ENCODE peak calls at places on chromosomes 11 and 22, in nine cellular contexts. One of them, this sample, is unnamed.

GRCh38 chr11:45815747-45816146 is 10.8 kb downstream of the SLC35C1 start:
- DNase-seq in sigmoid colon: peak; percentile 18
- DNase-seq in fibroblast of the aortic adventitia: peak; percentile 24
- DNase-seq in AG09309: no peak
- DNase-seq in fibroblast of pulmonary artery: peak; percentile 26
- DNase-seq in tibial nerve: no peak
- DNase-seq in IMR-90: peak; percentile 18
- DNase-seq in AG10803: no peak
- DNase-seq in fibroblast of villous mesenchyme: no peak
- DNase-seq in this sample: peak; percentile 41

GRCh38 chr11:35151896-35152295 is 12.9 kb downstream of the CD44 start:
- DNase-seq in sigmoid colon: no peak
- DNase-seq in fibroblast of the aortic adventitia: no peak
- DNase-seq in AG09309: no peak
- DNase-seq in fibroblast of pulmonary artery: no peak
- DNase-seq in tibial nerve: no peak
- DNase-seq in IMR-90: no peak
- DNase-seq in AG10803: no peak
- DNase-seq in fibroblast of villous mesenchyme: no peak
- DNase-seq in this sample: no peak

GRCh38 chr22:35335936-35336781 is 36.5 kb downstream of the TOM1 start:
- DNase-seq in sigmoid colon: peak; percentile 56
- DNase-seq in fibroblast of the aortic adventitia: no peak
- DNase-seq in AG09309: no peak
- DNase-seq in fibroblast of pulmonary artery: no peak
- DNase-seq in tibial nerve: no peak
- DNase-seq in IMR-90: no peak
- DNase-seq in AG10803: no peak
- DNase-seq in fibroblast of villous mesenchyme: no peak
- DNase-seq in this sample: no peak

GRCh38 chr11:66881436-66881835 is 24.6 kb downstream of the LRFN4 start:
- DNase-seq in sigmoid colon: no peak
- DNase-seq in fibroblast of the aortic adventitia: no peak
- DNase-seq in AG09309: no peak
- DNase-seq in fibroblast of pulmonary artery: no peak
- DNase-seq in tibial nerve: no peak
- DNase-seq in IMR-90: no peak
- DNase-seq in AG10803: no peak
- DNase-seq in fibroblast of villous mesenchyme: no peak
- DNase-seq in this sample: no peak

GRCh38 chr11:18578975-18579598 is 9.4 kb downstream of the UEVLD start:
- DNase-seq in sigmoid colon: no peak
- DNase-seq in fibroblast of the aortic adventitia: no peak
- DNase-seq in AG09309: no peak
- DNase-seq in fibroblast of pulmonary artery: no peak
- DNase-seq in tibial nerve: no peak
- DNase-seq in IMR-90: no peak
- DNase-seq in AG10803: no peak
- DNase-seq in fibroblast of villous mesenchyme: no peak
- DNase-seq in this sample: no peak

GRCh38 chr11:79472736-79473536 is 32.1 kb upstream of the TENM4 start:
- DNase-seq in sigmoid colon: no peak
- DNase-seq in fibroblast of the aortic adventitia: no peak
- DNase-seq in AG09309: no peak
- DNase-seq in fibroblast of pulmonary artery: no peak
- DNase-seq in tibial nerve: no peak
- DNase-seq in IMR-90: no peak
- DNase-seq in AG10803: no peak
- DNase-seq in fibroblast of villous mesenchyme: no peak
- DNase-seq in this sample: no peak

GRCh38 chr11:72606362-72607100 is 67.7 kb downstream of the PDE2A start:
- DNase-seq in sigmoid colon: no peak
- DNase-seq in fibroblast of the aortic adventitia: peak; percentile 66
- DNase-seq in AG09309: no peak
- DNase-seq in fibroblast of pulmonary artery: no peak
- DNase-seq in tibial nerve: no peak
- DNase-seq in IMR-90: no peak
- DNase-seq in AG10803: no peak
- DNase-seq in fibroblast of villous mesenchyme: no peak
- DNase-seq in this sample: no peak

GRCh38 chr11:11391796-11392195 is 38.7 kb upstream of the CSNK2A3 start:
- DNase-seq in sigmoid colon: no peak
- DNase-seq in fibroblast of the aortic adventitia: peak; percentile 85
- DNase-seq in AG09309: peak; percentile 62
- DNase-seq in fibroblast of pulmonary artery: peak; percentile 82
- DNase-seq in tibial nerve: no peak
- DNase-seq in IMR-90: peak; percentile 90
- DNase-seq in AG10803: peak; percentile 77
- DNase-seq in fibroblast of villous mesenchyme: peak; percentile 81
- DNase-seq in this sample: peak; percentile 94

GRCh38 chr11:134032031-134032430 is 36.8 kb upstream of the JAM3 start:
- DNase-seq in sigmoid colon: no peak
- DNase-seq in fibroblast of the aortic adventitia: no peak
- DNase-seq in AG09309: no peak
- DNase-seq in fibroblast of pulmonary artery: no peak
- DNase-seq in tibial nerve: no peak
- DNase-seq in IMR-90: no peak
- DNase-seq in AG10803: no peak
- DNase-seq in fibroblast of villous mesenchyme: no peak
- DNase-seq in this sample: no peak

GRCh38 chr11:134033696-134034491 is 35.0 kb upstream of the JAM3 start:
- DNase-seq in sigmoid colon: peak; percentile 95
- DNase-seq in fibroblast of the aortic adventitia: peak; percentile 87
- DNase-seq in AG09309: peak; percentile 61
- DNase-seq in fibroblast of pulmonary artery: peak; percentile 83
- DNase-seq in tibial nerve: peak; percentile 65
- DNase-seq in IMR-90: peak; percentile 85
- DNase-seq in AG10803: peak; percentile 84
- DNase-seq in fibroblast of villous mesenchyme: peak; percentile 84
- DNase-seq in this sample: peak; percentile 81

GRCh38 chr11:134032501-134033091 is 36.3 kb upstream of the JAM3 start:
- DNase-seq in sigmoid colon: peak; percentile 78
- DNase-seq in fibroblast of the aortic adventitia: no peak
- DNase-seq in AG09309: no peak
- DNase-seq in fibroblast of pulmonary artery: no peak
- DNase-seq in tibial nerve: no peak
- DNase-seq in IMR-90: no peak
- DNase-seq in AG10803: peak; percentile 35
- DNase-seq in fibroblast of villous mesenchyme: no peak
- DNase-seq in this sample: no peak

GRCh38 chr11:134034496-134035381 is 34.1 kb upstream of the JAM3 start:
- DNase-seq in sigmoid colon: no peak
- DNase-seq in fibroblast of the aortic adventitia: no peak
- DNase-seq in AG09309: no peak
- DNase-seq in fibroblast of pulmonary artery: no peak
- DNase-seq in tibial nerve: no peak
- DNase-seq in IMR-90: no peak
- DNase-seq in AG10803: no peak
- DNase-seq in fibroblast of villous mesenchyme: no peak
- DNase-seq in this sample: no peak

GRCh38 chr11:134033276-134033675 is 35.6 kb upstream of the JAM3 start:
- DNase-seq in sigmoid colon: no peak
- DNase-seq in fibroblast of the aortic adventitia: no peak
- DNase-seq in AG09309: no peak
- DNase-seq in fibroblast of pulmonary artery: no peak
- DNase-seq in tibial nerve: no peak
- DNase-seq in IMR-90: no peak
- DNase-seq in AG10803: no peak
- DNase-seq in fibroblast of villous mesenchyme: no peak
- DNase-seq in this sample: no peak
- H3K4me3 ChIP-seq in sigmoid colon: peak overlapping the region; percentile 26
- H3K4me3 ChIP-seq in fibroblast of the aortic adventitia: peak overlapping the region; percentile 50
- H3K4me3 ChIP-seq in AG09309: no peak overlapping the region
- H3K4me3 ChIP-seq in fibroblast of pulmonary artery: no peak overlapping the region
- H3K4me3 ChIP-seq in tibial nerve: no peak overlapping the region
- H3K4me3 ChIP-seq in IMR-90: no peak overlapping the region
- H3K4me3 ChIP-seq in AG10803: peak overlapping the region; percentile 42
- H3K4me3 ChIP-seq in fibroblast of villous mesenchyme: no peak overlapping the region
- H3K4me3 ChIP-seq in this sample: no peak overlapping the region

GRCh38 chr11:114400222-114400973 is at the start of the genes C11orf71 and RBM7:
- DNase-seq in sigmoid colon: peak; percentile 99
- DNase-seq in fibroblast of the aortic adventitia: peak; percentile 99
- DNase-seq in AG09309: peak; percentile 98
- DNase-seq in fibroblast of pulmonary artery: peak; percentile 99
- DNase-seq in tibial nerve: peak; percentile 93
- DNase-seq in IMR-90: peak; percentile 99
- DNase-seq in AG10803: peak; percentile 99
- DNase-seq in fibroblast of villous mesenchyme: peak; percentile 99
- DNase-seq in this sample: peak; percentile 98

GRCh38 chr11:114399490-114399889 is 821 bp downstream of the C11orf71 start:
- DNase-seq in sigmoid colon: no peak
- DNase-seq in fibroblast of the aortic adventitia: no peak
- DNase-seq in AG09309: no peak
- DNase-seq in fibroblast of pulmonary artery: no peak
- DNase-seq in tibial nerve: no peak
- DNase-seq in IMR-90: no peak
- DNase-seq in AG10803: no peak
- DNase-seq in fibroblast of villous mesenchyme: peak; percentile 16
- DNase-seq in this sample: peak; percentile 14

GRCh38 chr11:114399903-114400221 is 449 bp downstream of the C11orf71 start:
- DNase-seq in sigmoid colon: no peak
- DNase-seq in fibroblast of the aortic adventitia: no peak
- DNase-seq in AG09309: no peak
- DNase-seq in fibroblast of pulmonary artery: no peak
- DNase-seq in tibial nerve: peak; percentile 40
- DNase-seq in IMR-90: no peak
- DNase-seq in AG10803: no peak
- DNase-seq in fibroblast of villous mesenchyme: peak; percentile 79
- DNase-seq in this sample: no peak

GRCh38 chr11:114398303-114398920 is 1.9 kb downstream of the C11orf71 start:
- DNase-seq in sigmoid colon: no peak
- DNase-seq in fibroblast of the aortic adventitia: no peak
- DNase-seq in AG09309: no peak
- DNase-seq in fibroblast of pulmonary artery: no peak
- DNase-seq in tibial nerve: no peak
- DNase-seq in IMR-90: no peak
- DNase-seq in AG10803: no peak
- DNase-seq in fibroblast of villous mesenchyme: no peak
- DNase-seq in this sample: no peak

DNA sequence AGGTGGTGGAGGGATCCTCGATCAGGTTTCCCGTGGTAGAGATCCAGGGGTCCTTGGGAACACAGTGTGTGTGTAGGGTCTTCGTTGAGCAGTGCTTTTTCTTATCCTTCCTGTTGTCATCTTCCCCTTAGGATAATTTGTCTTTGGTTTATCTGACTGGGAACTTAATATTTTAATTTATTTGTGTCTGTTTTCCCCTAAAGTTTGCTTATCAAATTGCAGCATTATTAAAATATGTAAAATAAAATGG is 433 bp downstream of the RBM7 start:
- DNase-seq in sigmoid colon: no peak
- DNase-seq in fibroblast of the aortic adventitia: no peak
- DNase-seq in AG09309: no peak
- DNase-seq in fibroblast of pulmonary artery: no peak
- DNase-seq in tibial nerve: no peak
- DNase-seq in IMR-90: no peak
- DNase-seq in AG10803: no peak
- DNase-seq in fibroblast of villous mesenchyme: no peak
- DNase-seq in this sample: no peak
- TF ChIP-seq CTCF in sigmoid colon: no peak
- TF ChIP-seq CTCF in fibroblast of the aortic adventitia: no peak
- TF ChIP-seq CTCF in AG09309: no peak
- TF ChIP-seq CTCF in fibroblast of pulmonary artery: no peak
- TF ChIP-seq CTCF in tibial nerve: no peak
- TF ChIP-seq CTCF in IMR-90: no peak
- TF ChIP-seq CTCF in AG10803: no peak
- TF ChIP-seq CTCF in fibroblast of villous mesenchyme: no peak
- TF ChIP-seq CTCF in this sample: no peak

GRCh38 chr11:129815596-129816461 is at the start of gene TMEM45B:
- DNase-seq in sigmoid colon: no peak
- DNase-seq in fibroblast of the aortic adventitia: no peak
- DNase-seq in AG09309: no peak
- DNase-seq in fibroblast of pulmonary artery: no peak
- DNase-seq in tibial nerve: no peak
- DNase-seq in IMR-90: no peak
- DNase-seq in AG10803: no peak
- DNase-seq in fibroblast of villous mesenchyme: no peak
- DNase-seq in this sample: no peak

GRCh38 chr11:129813216-129813791 is 2.3 kb upstream of the TMEM45B start:
- DNase-seq in sigmoid colon: no peak
- DNase-seq in fibroblast of the aortic adventitia: no peak
- DNase-seq in AG09309: no peak
- DNase-seq in fibroblast of pulmonary artery: no peak
- DNase-seq in tibial nerve: no peak
- DNase-seq in IMR-90: no peak
- DNase-seq in AG10803: no peak
- DNase-seq in fibroblast of villous mesenchyme: no peak
- DNase-seq in this sample: no peak

GRCh38 chr11:129817282-129818051 is 1.8 kb downstream of the TMEM45B start:
- DNase-seq in sigmoid colon: no peak
- DNase-seq in fibroblast of the aortic adventitia: no peak
- DNase-seq in AG09309: no peak
- DNase-seq in fibroblast of pulmonary artery: no peak
- DNase-seq in tibial nerve: no peak
- DNase-seq in IMR-90: no peak
- DNase-seq in AG10803: no peak
- DNase-seq in fibroblast of villous mesenchyme: no peak
- DNase-seq in this sample: no peak

GRCh38 chr11:129819237-129819636 is 3.6 kb downstream of the TMEM45B start:
- DNase-seq in sigmoid colon: no peak
- DNase-seq in fibroblast of the aortic adventitia: no peak
- DNase-seq in AG09309: no peak
- DNase-seq in fibroblast of pulmonary artery: no peak
- DNase-seq in tibial nerve: no peak
- DNase-seq in IMR-90: no peak
- DNase-seq in AG10803: no peak
- DNase-seq in fibroblast of villous mesenchyme: no peak
- DNase-seq in this sample: no peak

DNA sequence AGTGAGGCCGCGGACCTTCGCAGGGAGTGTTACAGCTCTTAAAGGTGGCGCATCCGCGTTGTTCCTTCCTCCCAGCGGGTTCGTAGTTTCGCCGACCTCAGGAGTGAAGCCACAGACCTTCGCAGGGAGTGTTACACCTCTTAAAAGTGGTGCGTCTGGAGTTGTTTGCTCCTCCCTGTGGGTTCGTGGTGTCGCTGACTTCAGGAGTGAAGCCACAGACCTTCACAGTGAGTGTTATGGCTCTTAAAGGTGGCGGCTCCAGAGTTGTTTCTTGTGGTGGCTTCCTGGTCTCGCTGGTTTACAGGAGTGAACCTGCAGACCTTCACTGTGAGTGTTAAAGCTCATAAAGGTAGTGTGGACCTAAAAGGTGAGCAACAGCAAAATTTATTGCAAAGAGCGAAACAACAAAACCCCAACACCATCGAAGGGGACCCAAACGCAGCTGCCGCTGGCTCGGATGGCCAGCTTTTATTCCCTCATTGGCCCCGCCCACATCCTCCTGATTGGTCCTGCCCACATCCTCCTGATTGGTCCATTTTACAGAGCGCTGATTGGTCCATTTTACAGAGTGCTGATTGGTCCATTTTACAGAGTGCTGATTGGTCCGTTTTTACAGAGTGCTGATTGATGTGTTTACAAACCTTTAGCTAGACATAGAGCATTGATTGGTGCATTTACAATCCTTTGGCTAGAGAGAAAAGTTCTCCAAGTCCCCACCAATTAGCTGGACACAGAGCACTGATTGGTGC is 1.2 kb upstream of the TMEM45B start:
- DNase-seq in sigmoid colon: no peak
- DNase-seq in fibroblast of the aortic adventitia: no peak
- DNase-seq in AG09309: no peak
- DNase-seq in fibroblast of pulmonary artery: no peak
- DNase-seq in tibial nerve: no peak
- DNase-seq in IMR-90: no peak
- DNase-seq in AG10803: no peak
- DNase-seq in fibroblast of villous mesenchyme: no peak
- DNase-seq in this sample: no peak
- H3K4me3 ChIP-seq in sigmoid colon: no peak overlapping the region
- H3K4me3 ChIP-seq in fibroblast of the aortic adventitia: no peak overlapping the region
- H3K4me3 ChIP-seq in AG09309: no peak overlapping the region
- H3K4me3 ChIP-seq in fibroblast of pulmonary artery: no peak overlapping the region
- H3K4me3 ChIP-seq in tibial nerve: no peak overlapping the region
- H3K4me3 ChIP-seq in IMR-90: no peak overlapping the region
- H3K4me3 ChIP-seq in AG10803: no peak overlapping the region
- H3K4me3 ChIP-seq in fibroblast of villous mesenchyme: no peak overlapping the region
- H3K4me3 ChIP-seq in this sample: no peak overlapping the region

GRCh38 chr11:83736689-83737088 is 450.5 kb upstream of the CCDC90B start:
- DNase-seq in sigmoid colon: no peak
- DNase-seq in fibroblast of the aortic adventitia: no peak
- DNase-seq in AG09309: no peak
- DNase-seq in fibroblast of pulmonary artery: no peak
- DNase-seq in tibial nerve: no peak
- DNase-seq in IMR-90: no peak
- DNase-seq in AG10803: no peak
- DNase-seq in fibroblast of villous mesenchyme: no peak
- DNase-seq in this sample: no peak
- TF ChIP-seq CTCF in sigmoid colon: no peak
- TF ChIP-seq CTCF in fibroblast of the aortic adventitia: no peak
- TF ChIP-seq CTCF in AG09309: no peak
- TF ChIP-seq CTCF in fibroblast of pulmonary artery: no peak
- TF ChIP-seq CTCF in tibial nerve: no peak
- TF ChIP-seq CTCF in IMR-90: no peak
- TF ChIP-seq CTCF in AG10803: no peak
- TF ChIP-seq CTCF in fibroblast of villous mesenchyme: no peak
- TF ChIP-seq CTCF in this sample: no peak